ENCODE peak calls at places on chromosomes 13 and 19, in nine cellular contexts. T is K562; N is pancreas; Y is heart right ventricle; H is CD4-positive, CD25-positive, alpha-beta regulatory T cell; B is naive thymus-derived CD4-positive, alpha-beta T cell; U is cardiac muscle cell; W is breast epithelium; L is GM12878. K is an unnamed sample.

GRCh38 chr13:81058211-81058915 is 717.4 kb upstream of the SPRY2 start:
- DNase-seq in T (no peak), N (no peak), Y (no peak), H (no peak), B (no peak), U (no peak), W (no peak), L (no peak), K (no peak)

GRCh38 chr13:35797946-35798345 is 321.5 kb upstream of the MAB21L1 start:
- DNase-seq in T (no peak), N (no peak), Y (no peak), H (no peak), B (no peak), U (no peak), W (no peak), L (no peak), K (no peak)

GRCh38 chr13:94033830-94034642 is 445.4 kb downstream of the DCT start:
- DNase-seq in T (no peak), N (no peak), Y (no peak), H (no peak), B (no peak), U (no peak), W (no peak), L (no peak), K (no peak)

GRCh38 chr13:98963917-98964316 is 13.9 kb downstream of the DOCK9 start:
- DNase-seq in T (no peak), N (no peak), Y (no peak), H (no peak), B (no peak), U (no peak), W (no peak), L (no peak), K (no peak)

GRCh38 chr19:46840157-46840942 is 10.3 kb downstream of the AP2S1 start:
- DNase-seq in T (peak; percentile 65), N (no peak), Y (no peak), H (peak; percentile 75), B (peak; percentile 44), U (peak; percentile 79), W (no peak), L (no peak), K (no peak)

GRCh38 chr19:38057954-38058690 is 151.1 kb downstream of the SIPA1L3 start:
- DNase-seq in T (no peak), N (peak; percentile 60), Y (no peak), H (no peak), B (no peak), U (no peak), W (peak; percentile 46), L (no peak), K (no peak)

GRCh38 chr13:97359181-97360057 is 74.5 kb upstream of the RAP2A start:
- DNase-seq in T (peak; percentile 42), N (no peak), Y (peak; percentile 62), H (peak; percentile 70), B (peak; percentile 34), U (peak; percentile 77), W (peak; percentile 48), L (no peak), K (no peak)

GRCh38 chr19:30665449-30665848 is 293.3 kb downstream of the ZNF536 start:
- DNase-seq in T (no peak), N (peak; percentile 73), Y (no peak), H (no peak), B (no peak), U (no peak), W (no peak), L (no peak), K (peak; percentile 33)

GRCh38 chr19:42794751-42795150 is 29.3 kb upstream of the PSG8 start:
- DNase-seq in T (no peak), N (no peak), Y (no peak), H (no peak), B (no peak), U (no peak), W (no peak), L (no peak), K (no peak)

GRCh38 chr13:112245959-112246358 is 130.2 kb upstream of the SPACA7 start:
- DNase-seq in T (no peak), N (no peak), Y (no peak), H (no peak), B (no peak), U (no peak), W (no peak), L (no peak), K (no peak)

GRCh38 chr13:24147570-24147963 is 13.0 kb upstream of the SPATA13 start:
- DNase-seq in T (no peak), N (no peak), Y (no peak), H (no peak), B (no peak), U (no peak), W (no peak), L (no peak), K (no peak)

GRCh38 chr13:41132512-41133152 is at the start of gene KBTBD6:
- DNase-seq in T (peak; percentile 76), N (peak; percentile 94), Y (peak; percentile 96), H (peak; percentile 97), B (peak; percentile 92), U (peak; percentile 98), W (peak; percentile 93), L (peak; percentile 92), K (peak; percentile 92)

GRCh38 chr13:82917984-82918383 is 964.3 kb downstream of the SLITRK1 start:
- DNase-seq in T (no peak), N (no peak), Y (no peak), H (no peak), B (no peak), U (no peak), W (no peak), L (no peak), K (no peak)

GRCh38 chr19:39430675-39431593 is 4.8 kb downstream of the RPS16 start:
- DNase-seq in T (peak; percentile 46), N (no peak), Y (peak; percentile 48), H (peak; percentile 85), B (peak; percentile 69), U (no peak), W (no peak), L (no peak), K (peak; percentile 82)

GRCh38 chr19:45798995-45799517 is 6.4 kb upstream of the DMWD start:
- DNase-seq in T (peak; percentile 80), N (no peak), Y (peak; percentile 60), H (peak; percentile 49), B (peak; percentile 64), U (peak; percentile 68), W (no peak), L (peak; percentile 23), K (peak; percentile 86)
- H3K4me1 ChIP-seq in T (peaks cover 9% of the 10 kb centered on the region), N (no peaks in the 10 kb centered on the region), Y (peaks cover 8% of the 10 kb centered on the region), H (no peaks in the 10 kb centered on the region), B (peaks cover 3% of the 10 kb centered on the region), U (no peaks in the 10 kb centered on the region), W (no peaks in the 10 kb centered on the region), L (peaks cover 8% of the 10 kb centered on the region), K (no peaks in the 10 kb centered on the region)

DNA sequence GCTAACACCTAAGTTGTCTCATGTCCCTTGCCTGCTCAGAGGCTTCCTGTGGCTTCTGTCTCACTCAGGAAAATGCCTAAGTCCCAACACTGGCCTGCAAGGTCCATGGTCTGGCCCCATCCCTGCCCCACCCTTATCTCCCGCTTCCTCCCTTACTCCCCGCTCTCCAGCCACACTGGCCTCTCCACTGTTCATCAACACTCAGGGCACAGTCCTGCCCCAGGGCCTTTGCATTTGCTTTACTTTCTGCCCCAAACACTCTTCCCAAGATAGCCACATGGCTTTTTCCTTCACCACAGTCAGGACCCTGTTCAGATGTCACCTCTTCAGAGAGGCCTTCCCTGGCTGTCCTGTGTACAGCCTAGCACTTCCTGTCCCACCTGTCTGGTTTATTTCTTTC is 32.1 kb upstream of the IGSF23 start:
- DNase-seq in T (no peak), N (no peak), Y (no peak), H (no peak), B (no peak), U (no peak), W (no peak), L (no peak), K (no peak)
- H3K4me1 ChIP-seq in T (peaks cover 5% of the 10 kb centered on the region), N (no peaks in the 10 kb centered on the region), Y (no peaks in the 10 kb centered on the region), H (no peaks in the 10 kb centered on the region), B (no peaks in the 10 kb centered on the region), U (no peaks in the 10 kb centered on the region), W (no peaks in the 10 kb centered on the region), L (no peaks in the 10 kb centered on the region), K (no peaks in the 10 kb centered on the region)

GRCh38 chr13:110887242-110887954 is 27.5 kb downstream of the ANKRD10 start:
- DNase-seq in T (no peak), N (no peak), Y (no peak), H (no peak), B (no peak), U (no peak), W (no peak), L (no peak), K (no peak)

GRCh38 chr13:110887955-110888333 is 26.9 kb downstream of the ANKRD10 start:
- DNase-seq in T (no peak), N (no peak), Y (no peak), H (no peak), B (no peak), U (no peak), W (no peak), L (no peak), K (no peak)

GRCh38 chr13:110886475-110887241 is 28.2 kb downstream of the ANKRD10 start:
- DNase-seq in T (no peak), N (no peak), Y (no peak), H (no peak), B (no peak), U (no peak), W (no peak), L (no peak), K (no peak)

GRCh38 chr13:110890279-110891150 is 24.4 kb downstream of the ANKRD10 start:
- DNase-seq in T (no peak), N (no peak), Y (no peak), H (no peak), B (no peak), U (no peak), W (no peak), L (no peak), K (no peak)

DNA sequence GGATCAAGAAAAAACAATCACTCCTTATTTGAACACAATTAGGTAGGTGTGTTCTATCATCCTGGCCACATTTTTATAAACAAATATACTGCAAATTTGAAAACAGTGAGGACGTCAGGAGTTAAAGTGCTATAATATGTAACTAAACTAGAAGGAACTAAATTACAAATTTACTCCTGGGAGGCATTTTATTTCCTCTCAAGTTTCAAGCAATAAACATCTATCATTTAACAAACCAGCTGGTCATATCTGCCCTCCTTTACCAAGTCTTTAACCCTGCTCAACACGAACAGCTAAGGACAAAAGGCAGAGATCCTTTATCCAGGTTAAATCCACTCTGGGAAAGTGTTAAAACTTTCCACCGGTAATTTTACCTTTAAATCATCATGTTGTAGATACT is 26.5 kb downstream of the ANKRD10 start:
- DNase-seq in T (no peak), N (no peak), Y (no peak), H (no peak), B (no peak), U (no peak), W (no peak), L (no peak), K (no peak)
- H3K4me1 ChIP-seq in T (no peaks in the 10 kb centered on the region), N (no peaks in the 10 kb centered on the region), Y (peaks cover 6% of the 10 kb centered on the region), H (no peaks in the 10 kb centered on the region), B (no peaks in the 10 kb centered on the region), U (no peaks in the 10 kb centered on the region), W (no peaks in the 10 kb centered on the region), L (no peaks in the 10 kb centered on the region), K (no peaks in the 10 kb centered on the region)

DNA sequence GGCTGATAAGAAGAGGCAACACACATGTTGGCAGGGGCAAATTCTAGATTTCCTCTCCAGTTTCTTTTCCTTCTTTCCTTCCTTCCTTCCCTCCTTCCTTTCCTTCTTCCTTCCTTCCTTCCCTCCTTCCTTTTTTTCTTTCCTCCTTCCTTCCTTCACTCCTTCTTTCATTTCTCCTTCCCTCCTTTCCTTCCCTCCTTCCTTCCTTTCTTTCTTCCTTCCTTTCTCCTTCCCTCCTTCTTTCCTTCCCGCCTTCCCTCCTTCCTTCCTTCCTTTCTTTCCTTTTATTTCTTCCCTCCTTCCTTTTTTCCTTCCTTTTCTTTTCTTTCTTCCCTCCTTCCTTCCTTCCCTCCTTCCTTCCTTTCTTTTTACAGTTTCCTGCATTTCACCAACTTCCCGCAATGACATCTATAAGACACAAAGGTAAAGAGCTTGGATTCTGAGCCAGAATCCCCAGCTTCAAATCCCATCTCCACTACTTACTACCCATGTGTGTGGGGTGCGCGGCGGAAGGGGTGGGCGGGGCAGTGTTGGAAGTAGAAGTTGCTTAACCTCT is 35.3 kb downstream of the INSR start:
- DNase-seq in T (no peak), N (no peak), Y (no peak), H (no peak), B (no peak), U (no peak), W (no peak), L (no peak), K (no peak)
- H3K4me1 ChIP-seq in T (no peaks in the 10 kb centered on the region), N (peaks cover 56% of the 10 kb centered on the region), Y (peaks cover 21% of the 10 kb centered on the region), H (no peaks in the 10 kb centered on the region), B (no peaks in the 10 kb centered on the region), U (peaks cover 5% of the 10 kb centered on the region), W (no peaks in the 10 kb centered on the region), L (no peaks in the 10 kb centered on the region), K (peaks cover 19% of the 10 kb centered on the region)